ENCODE peak calls at places on chromosomes 1 and 21, in six cellular contexts. F is amygdala; B is NB4; Y is glutamatergic neuron; O is CD8-positive, alpha-beta memory T cell; C is ELR. V is an unnamed sample.

GRCh38 chr1:30744060-30744756 is 13.4 kb downstream of the LAPTM5 start:
- DNase-seq in O (peak; percentile 31), F (no peak), Y (no peak), C (no peak), B (no peak), V (no peak)

GRCh38 chr1:34808051-34808810 is 15.4 kb downstream of the GJA4 start:
- DNase-seq in B (no peak), F (no peak), Y (no peak), C (no peak), O (no peak), V (no peak)

GRCh38 chr21:34592573-34592972 is 22.3 kb downstream of the RCAN1 start:
- DNase-seq in F (no peak), O (no peak), B (no peak), Y (no peak), C (no peak), V (no peak)

GRCh38 chr1:246425139-246425794 is 81.8 kb downstream of the SMYD3 start:
- DNase-seq in B (no peak), C (no peak), F (no peak), O (no peak), Y (no peak), V (no peak)

GRCh38 chr1:5765465-5765864 is 226.8 kb downstream of the NPHP4 start:
- DNase-seq in O (no peak), B (no peak), C (no peak), Y (no peak), F (no peak), V (no peak)

GRCh38 chr1:56911539-56911938 is 54.3 kb downstream of the C8B start:
- DNase-seq in B (no peak), O (no peak), F (no peak), Y (no peak), C (no peak), V (peak; percentile 38)

GRCh38 chr1:156295391-156295947 is at the start of gene GLMP:
- DNase-seq in Y (peak; percentile 43), F (no peak), O (peak; percentile 34), B (no peak), C (peak; percentile 76), V (no peak)

GRCh38 chr1:207603777-207604176 is 41.2 kb upstream of the CR1L start:
- DNase-seq in O (no peak), F (no peak), C (peak; percentile 81), B (no peak), Y (no peak), V (no peak)

GRCh38 chr1:15090373-15090772 is 63.2 kb upstream of the TMEM51 start:
- DNase-seq in B (no peak), C (no peak), O (no peak), F (no peak), Y (no peak), V (no peak)

GRCh38 chr1:39141925-39142324 is 62.6 kb upstream of the MACF1 start:
- DNase-seq in B (no peak), F (no peak), Y (no peak), O (no peak), C (no peak), V (no peak)

GRCh38 chr1:209249785-209250441 is 333.6 kb upstream of the CAMK1G start:
- DNase-seq in Y (no peak), O (no peak), B (no peak), C (no peak), F (no peak), V (no peak)

GRCh38 chr1:227793079-227793947 is 22.2 kb upstream of the PRSS38 start:
- DNase-seq in O (no peak), Y (no peak), C (no peak), F (no peak), B (no peak), V (no peak)

GRCh38 chr21:37422382-37422781 is 55.8 kb downstream of the DYRK1A start:
- DNase-seq in C (no peak), B (no peak), F (no peak), O (no peak), Y (no peak), V (no peak)

GRCh38 chr1:183761871-183762270 is 43.0 kb upstream of the RGL1 start:
- DNase-seq in F (no peak), Y (no peak), C (no peak), O (no peak), B (no peak), V (no peak)

GRCh38 chr21:37220433-37220980 is 46.6 kb downstream of the VPS26C start:
- DNase-seq in C (peak; percentile 71), F (no peak), Y (no peak), B (peak; percentile 76), O (peak; percentile 24), V (peak; percentile 44)

GRCh38 chr1:16076871-16077250 is 3.4 kb upstream of the FAM131C start:
- DNase-seq in B (no peak), F (no peak), Y (no peak), O (no peak), C (peak; percentile 64), V (no peak)

GRCh38 chr1:182397653-182398388 is 2.6 kb downstream of the TEDDM1 start:
- DNase-seq in B (peak; percentile 50), O (no peak), F (no peak), C (peak; percentile 11), Y (no peak), V (peak; percentile 66)

GRCh38 chr1:209825591-209826433 is 2.0 kb upstream of the UTP25 start:
- DNase-seq in O (no peak), C (no peak), B (no peak), Y (no peak), F (no peak), V (no peak)

GRCh38 chr21:37208741-37209225 is 58.4 kb downstream of the VPS26C start:
- DNase-seq in Y (no peak), B (no peak), F (no peak), O (no peak), C (no peak), V (no peak)

GRCh38 chr1:8154621-8155052 is 128.5 kb upstream of the ERRFI1 start:
- DNase-seq in F (no peak), B (no peak), Y (no peak), C (peak; percentile 51), O (no peak), V (no peak)

GRCh38 chr1:167518331-167518700 is at the start of gene CD247:
- DNase-seq in Y (no peak), C (no peak), F (no peak), O (peak; percentile 68), B (no peak), V (peak; percentile 51)

GRCh38 chr1:11893907-11894251 is 32.3 kb downstream of the KIAA2013 start:
- DNase-seq in O (peak; percentile 69), Y (peak; percentile 77), C (peak; percentile 53), B (peak; percentile 58), F (no peak), V (peak; percentile 29)

GRCh38 chr1:61956012-61956645 is 213.8 kb downstream of the PATJ start:
- DNase-seq in Y (no peak), F (no peak), O (no peak), B (no peak), C (no peak), V (no peak)